ENCODE peak calls at places on chromosomes 1 and 21, in seven cellular contexts. One of them, this sample, is unnamed.

GRCh38 chr1:234782821-234783220 is 172.8 kb upstream of the IRF2BP2 start:
- DNase-seq in adrenal gland: peak
- DNase-seq in lower lobe of right lung: no peak
- DNase-seq in EL: no peak
- DNase-seq in putamen: no peak
- DNase-seq in smooth muscle cell of the brain vasculature: no peak
- DNase-seq in amniotic epithelial cell: no peak
- DNase-seq in this sample: no peak

GRCh38 chr1:65793359-65793732 is 651 bp downstream of the PDE4B start:
- DNase-seq in adrenal gland: no peak
- DNase-seq in lower lobe of right lung: no peak
- DNase-seq in EL: peak
- DNase-seq in putamen: no peak
- DNase-seq in smooth muscle cell of the brain vasculature: no peak
- DNase-seq in amniotic epithelial cell: no peak
- DNase-seq in this sample: no peak

GRCh38 chr1:27719286-27720251 is 6.2 kb upstream of the FAM76A start:
- DNase-seq in adrenal gland: no peak
- DNase-seq in lower lobe of right lung: no peak
- DNase-seq in EL: peak
- DNase-seq in putamen: no peak
- DNase-seq in smooth muscle cell of the brain vasculature: no peak
- DNase-seq in amniotic epithelial cell: no peak
- DNase-seq in this sample: no peak

GRCh38 chr1:176826265-176826664 is 338.2 kb downstream of the ASTN1 start:
- DNase-seq in adrenal gland: no peak
- DNase-seq in lower lobe of right lung: no peak
- DNase-seq in EL: no peak
- DNase-seq in putamen: no peak
- DNase-seq in smooth muscle cell of the brain vasculature: no peak
- DNase-seq in amniotic epithelial cell: no peak
- DNase-seq in this sample: no peak

GRCh38 chr1:32272557-32273388 is 19.1 kb upstream of the HDAC1 start:
- DNase-seq in adrenal gland: no peak
- DNase-seq in lower lobe of right lung: no peak
- DNase-seq in EL: no peak
- DNase-seq in putamen: no peak
- DNase-seq in smooth muscle cell of the brain vasculature: no peak
- DNase-seq in amniotic epithelial cell: no peak
- DNase-seq in this sample: no peak

GRCh38 chr1:109083923-109084322 is 6.6 kb upstream of the TMEM167B start:
- DNase-seq in adrenal gland: no peak
- DNase-seq in lower lobe of right lung: no peak
- DNase-seq in EL: no peak
- DNase-seq in putamen: peak
- DNase-seq in smooth muscle cell of the brain vasculature: no peak
- DNase-seq in amniotic epithelial cell: peak
- DNase-seq in this sample: no peak

GRCh38 chr1:37795340-37796110 is 1.9 kb downstream of the MANEAL start:
- DNase-seq in adrenal gland: peak
- DNase-seq in lower lobe of right lung: peak
- DNase-seq in EL: no peak
- DNase-seq in putamen: no peak
- DNase-seq in smooth muscle cell of the brain vasculature: no peak
- DNase-seq in amniotic epithelial cell: peak
- DNase-seq in this sample: no peak

GRCh38 chr1:55894521-55894920 is 679.4 kb upstream of the USP24 start:
- DNase-seq in adrenal gland: no peak
- DNase-seq in lower lobe of right lung: no peak
- DNase-seq in EL: peak
- DNase-seq in putamen: no peak
- DNase-seq in smooth muscle cell of the brain vasculature: no peak
- DNase-seq in amniotic epithelial cell: no peak
- DNase-seq in this sample: no peak

GRCh38 chr1:218660678-218661053 is 315.5 kb downstream of the TGFB2 start:
- DNase-seq in adrenal gland: no peak
- DNase-seq in lower lobe of right lung: no peak
- DNase-seq in EL: peak
- DNase-seq in putamen: no peak
- DNase-seq in smooth muscle cell of the brain vasculature: no peak
- DNase-seq in amniotic epithelial cell: peak
- DNase-seq in this sample: no peak

GRCh38 chr1:217614319-217614718 is 16.6 kb downstream of the GPATCH2 start:
- DNase-seq in adrenal gland: no peak
- DNase-seq in lower lobe of right lung: no peak
- DNase-seq in EL: peak
- DNase-seq in putamen: no peak
- DNase-seq in smooth muscle cell of the brain vasculature: no peak
- DNase-seq in amniotic epithelial cell: no peak
- DNase-seq in this sample: no peak

GRCh38 chr1:211920141-211920572 is 89.6 kb upstream of the LPGAT1 start:
- DNase-seq in adrenal gland: peak
- DNase-seq in lower lobe of right lung: no peak
- DNase-seq in EL: peak
- DNase-seq in putamen: no peak
- DNase-seq in smooth muscle cell of the brain vasculature: no peak
- DNase-seq in amniotic epithelial cell: peak
- DNase-seq in this sample: no peak

GRCh38 chr1:53582211-53583020 is 123.2 kb downstream of the DMRTB1 start:
- DNase-seq in adrenal gland: no peak
- DNase-seq in lower lobe of right lung: no peak
- DNase-seq in EL: no peak
- DNase-seq in putamen: no peak
- DNase-seq in smooth muscle cell of the brain vasculature: no peak
- DNase-seq in amniotic epithelial cell: peak
- DNase-seq in this sample: peak

GRCh38 chr1:241834733-241835377 is 13.1 kb upstream of the EXO1 start:
- DNase-seq in adrenal gland: no peak
- DNase-seq in lower lobe of right lung: no peak
- DNase-seq in EL: peak
- DNase-seq in putamen: peak
- DNase-seq in smooth muscle cell of the brain vasculature: no peak
- DNase-seq in amniotic epithelial cell: peak
- DNase-seq in this sample: no peak

GRCh38 chr1:117607471-117607870 is 1.6 kb downstream of the TENT5C start:
- DNase-seq in adrenal gland: peak
- DNase-seq in lower lobe of right lung: no peak
- DNase-seq in EL: no peak
- DNase-seq in putamen: no peak
- DNase-seq in smooth muscle cell of the brain vasculature: no peak
- DNase-seq in amniotic epithelial cell: no peak
- DNase-seq in this sample: peak

GRCh38 chr21:25573409-25574206 is 33.7 kb downstream of the MRPL39 start:
- DNase-seq in adrenal gland: no peak
- DNase-seq in lower lobe of right lung: no peak
- DNase-seq in EL: peak
- DNase-seq in putamen: peak
- DNase-seq in smooth muscle cell of the brain vasculature: no peak
- DNase-seq in amniotic epithelial cell: peak
- DNase-seq in this sample: no peak

GRCh38 chr1:180981596-180982387 is 40.9 kb downstream of the STX6 start:
- DNase-seq in adrenal gland: no peak
- DNase-seq in lower lobe of right lung: no peak
- DNase-seq in EL: no peak
- DNase-seq in putamen: no peak
- DNase-seq in smooth muscle cell of the brain vasculature: peak
- DNase-seq in amniotic epithelial cell: no peak
- DNase-seq in this sample: no peak

GRCh38 chr1:1290238-1290731 is 10.0 kb downstream of the SCNN1D start:
- DNase-seq in adrenal gland: peak
- DNase-seq in lower lobe of right lung: peak
- DNase-seq in EL: no peak
- DNase-seq in putamen: no peak
- DNase-seq in smooth muscle cell of the brain vasculature: no peak
- DNase-seq in amniotic epithelial cell: peak
- DNase-seq in this sample: peak

GRCh38 chr1:155034318-155035208 is 939 bp downstream of the DCST1 start:
- DNase-seq in adrenal gland: no peak
- DNase-seq in lower lobe of right lung: no peak
- DNase-seq in EL: no peak
- DNase-seq in putamen: no peak
- DNase-seq in smooth muscle cell of the brain vasculature: no peak
- DNase-seq in amniotic epithelial cell: no peak
- DNase-seq in this sample: no peak

GRCh38 chr1:153795325-153795837 is 20.2 kb downstream of the SLC27A3 start:
- DNase-seq in adrenal gland: no peak
- DNase-seq in lower lobe of right lung: no peak
- DNase-seq in EL: no peak
- DNase-seq in putamen: no peak
- DNase-seq in smooth muscle cell of the brain vasculature: no peak
- DNase-seq in amniotic epithelial cell: no peak
- DNase-seq in this sample: no peak

GRCh38 chr1:111199329-111199728 is 1.1 kb downstream of the DENND2D start:
- DNase-seq in adrenal gland: no peak
- DNase-seq in lower lobe of right lung: no peak
- DNase-seq in EL: no peak
- DNase-seq in putamen: no peak
- DNase-seq in smooth muscle cell of the brain vasculature: no peak
- DNase-seq in amniotic epithelial cell: no peak
- DNase-seq in this sample: no peak

GRCh38 chr1:33667386-33668282 is 195.2 kb downstream of the ZSCAN20 start:
- DNase-seq in adrenal gland: no peak
- DNase-seq in lower lobe of right lung: no peak
- DNase-seq in EL: no peak
- DNase-seq in putamen: no peak
- DNase-seq in smooth muscle cell of the brain vasculature: no peak
- DNase-seq in amniotic epithelial cell: no peak
- DNase-seq in this sample: no peak

GRCh38 chr1:42767510-42767924 is 468 bp downstream of the C1orf50 start:
- DNase-seq in adrenal gland: no peak
- DNase-seq in lower lobe of right lung: no peak
- DNase-seq in EL: no peak
- DNase-seq in putamen: no peak
- DNase-seq in smooth muscle cell of the brain vasculature: no peak
- DNase-seq in amniotic epithelial cell: no peak
- DNase-seq in this sample: no peak

This sample was measured in uterus.